ENCODE peak calls at places on chromosome 3, in eight cellular contexts. One of them, this sample, is unnamed.

GRCh38 chr3:180693656-180694055 is 14.4 kb upstream of the CCDC39 start:
- DNase-seq in GM12891: no peak
- DNase-seq in T-helper 1 cell: no peak
- DNase-seq in endothelial cell: no peak
- DNase-seq in germinal center: no peak
- DNase-seq in COR-L47: no peak
- DNase-seq in sciatic nerve: no peak
- DNase-seq in stimulated activated CD8-positive, alpha-beta memory T cell treated with anti-CD3 and anti-CD28 coated beads, Interleukin-4, amount 100 ng/mL, for 1 hour: no peak
- DNase-seq in this sample: no peak

GRCh38 chr3:126970101-126970500 is 12.8 kb upstream of the PLXNA1 start:
- DNase-seq in T-helper 1 cell: no peak
- DNase-seq in sciatic nerve: no peak
- DNase-seq in germinal center: no peak
- DNase-seq in endothelial cell: no peak
- DNase-seq in stimulated activated CD8-positive, alpha-beta memory T cell treated with anti-CD3 and anti-CD28 coated beads, Interleukin-4, amount 100 ng/mL, for 1 hour: no peak
- DNase-seq in GM12891: no peak
- DNase-seq in COR-L47: no peak
- DNase-seq in this sample: no peak

GRCh38 chr3:9911863-9912262 is 5.0 kb upstream of the IL17RC start:
- DNase-seq in stimulated activated CD8-positive, alpha-beta memory T cell treated with anti-CD3 and anti-CD28 coated beads, Interleukin-4, amount 100 ng/mL, for 1 hour: no peak
- DNase-seq in endothelial cell: no peak
- DNase-seq in T-helper 1 cell: no peak
- DNase-seq in COR-L47: no peak
- DNase-seq in germinal center: no peak
- DNase-seq in GM12891: no peak
- DNase-seq in sciatic nerve: no peak
- DNase-seq in this sample: no peak

GRCh38 chr3:77042892-77043291 is 3.0 kb downstream of the ROBO2 start:
- DNase-seq in T-helper 1 cell: no peak
- DNase-seq in COR-L47: peak; percentile 12
- DNase-seq in sciatic nerve: no peak
- DNase-seq in germinal center: no peak
- DNase-seq in GM12891: no peak
- DNase-seq in stimulated activated CD8-positive, alpha-beta memory T cell treated with anti-CD3 and anti-CD28 coated beads, Interleukin-4, amount 100 ng/mL, for 1 hour: no peak
- DNase-seq in endothelial cell: no peak
- DNase-seq in this sample: no peak

GRCh38 chr3:32480596-32480995 is 22.1 kb downstream of the CMTM6 start:
- DNase-seq in germinal center: no peak
- DNase-seq in endothelial cell: no peak
- DNase-seq in sciatic nerve: no peak
- DNase-seq in stimulated activated CD8-positive, alpha-beta memory T cell treated with anti-CD3 and anti-CD28 coated beads, Interleukin-4, amount 100 ng/mL, for 1 hour: no peak
- DNase-seq in GM12891: no peak
- DNase-seq in T-helper 1 cell: no peak
- DNase-seq in COR-L47: no peak
- DNase-seq in this sample: no peak

GRCh38 chr3:153290278-153291015 is 128.4 kb downstream of the RAP2B start:
- DNase-seq in T-helper 1 cell: peak; percentile 18
- DNase-seq in endothelial cell: no peak
- DNase-seq in GM12891: no peak
- DNase-seq in germinal center: no peak
- DNase-seq in sciatic nerve: no peak
- DNase-seq in COR-L47: no peak
- DNase-seq in stimulated activated CD8-positive, alpha-beta memory T cell treated with anti-CD3 and anti-CD28 coated beads, Interleukin-4, amount 100 ng/mL, for 1 hour: no peak
- DNase-seq in this sample: peak; percentile 57

GRCh38 chr3:61628636-61629035 is 67.3 kb downstream of the PTPRG start:
- DNase-seq in endothelial cell: no peak
- DNase-seq in GM12891: no peak
- DNase-seq in stimulated activated CD8-positive, alpha-beta memory T cell treated with anti-CD3 and anti-CD28 coated beads, Interleukin-4, amount 100 ng/mL, for 1 hour: no peak
- DNase-seq in sciatic nerve: no peak
- DNase-seq in COR-L47: no peak
- DNase-seq in T-helper 1 cell: no peak
- DNase-seq in germinal center: no peak
- DNase-seq in this sample: no peak

GRCh38 chr3:37800022-37800493 is 61.6 kb upstream of the CTDSPL start:
- DNase-seq in endothelial cell: no peak
- DNase-seq in COR-L47: no peak
- DNase-seq in T-helper 1 cell: no peak
- DNase-seq in sciatic nerve: no peak
- DNase-seq in GM12891: no peak
- DNase-seq in stimulated activated CD8-positive, alpha-beta memory T cell treated with anti-CD3 and anti-CD28 coated beads, Interleukin-4, amount 100 ng/mL, for 1 hour: no peak
- DNase-seq in germinal center: no peak
- DNase-seq in this sample: peak; percentile 90

GRCh38 chr3:63130625-63131024 is 147.5 kb upstream of the SYNPR start:
- DNase-seq in germinal center: no peak
- DNase-seq in GM12891: no peak
- DNase-seq in COR-L47: no peak
- DNase-seq in sciatic nerve: no peak
- DNase-seq in stimulated activated CD8-positive, alpha-beta memory T cell treated with anti-CD3 and anti-CD28 coated beads, Interleukin-4, amount 100 ng/mL, for 1 hour: no peak
- DNase-seq in endothelial cell: no peak
- DNase-seq in T-helper 1 cell: no peak
- DNase-seq in this sample: no peak

GRCh38 chr3:42906085-42906904 is at the start of gene ZNF662:
- DNase-seq in endothelial cell: no peak
- DNase-seq in COR-L47: no peak
- DNase-seq in germinal center: no peak
- DNase-seq in sciatic nerve: peak; percentile 75
- DNase-seq in T-helper 1 cell: no peak
- DNase-seq in GM12891: no peak
- DNase-seq in stimulated activated CD8-positive, alpha-beta memory T cell treated with anti-CD3 and anti-CD28 coated beads, Interleukin-4, amount 100 ng/mL, for 1 hour: no peak
- DNase-seq in this sample: peak; percentile 50

GRCh38 chr3:66822059-66823009 is 175.8 kb upstream of the KBTBD8 start:
- DNase-seq in sciatic nerve: peak; percentile 68
- DNase-seq in GM12891: peak; percentile 32
- DNase-seq in stimulated activated CD8-positive, alpha-beta memory T cell treated with anti-CD3 and anti-CD28 coated beads, Interleukin-4, amount 100 ng/mL, for 1 hour: peak; percentile 6
- DNase-seq in germinal center: peak; percentile 62
- DNase-seq in endothelial cell: peak; percentile 82
- DNase-seq in COR-L47: peak; percentile 11
- DNase-seq in T-helper 1 cell: peak; percentile 52
- DNase-seq in this sample: peak; percentile 41

GRCh38 chr3:185878920-185879319 is 54.1 kb upstream of the IGF2BP2 start:
- DNase-seq in GM12891: no peak
- DNase-seq in germinal center: no peak
- DNase-seq in endothelial cell: no peak
- DNase-seq in T-helper 1 cell: no peak
- DNase-seq in sciatic nerve: no peak
- DNase-seq in stimulated activated CD8-positive, alpha-beta memory T cell treated with anti-CD3 and anti-CD28 coated beads, Interleukin-4, amount 100 ng/mL, for 1 hour: no peak
- DNase-seq in COR-L47: no peak
- DNase-seq in this sample: peak; percentile 83

GRCh38 chr3:105440113-105440512 is 73.4 kb downstream of the ALCAM start:
- DNase-seq in T-helper 1 cell: no peak
- DNase-seq in germinal center: no peak
- DNase-seq in sciatic nerve: no peak
- DNase-seq in stimulated activated CD8-positive, alpha-beta memory T cell treated with anti-CD3 and anti-CD28 coated beads, Interleukin-4, amount 100 ng/mL, for 1 hour: no peak
- DNase-seq in GM12891: no peak
- DNase-seq in COR-L47: no peak
- DNase-seq in endothelial cell: no peak
- DNase-seq in this sample: no peak

GRCh38 chr3:197589545-197589944 is 33.8 kb upstream of the BDH1 start:
- DNase-seq in sciatic nerve: no peak
- DNase-seq in COR-L47: no peak
- DNase-seq in endothelial cell: no peak
- DNase-seq in T-helper 1 cell: no peak
- DNase-seq in stimulated activated CD8-positive, alpha-beta memory T cell treated with anti-CD3 and anti-CD28 coated beads, Interleukin-4, amount 100 ng/mL, for 1 hour: no peak
- DNase-seq in germinal center: no peak
- DNase-seq in GM12891: no peak
- DNase-seq in this sample: no peak

GRCh38 chr3:37456270-37456708 is 281.9 kb upstream of the LRRFIP2 start:
- DNase-seq in sciatic nerve: no peak
- DNase-seq in germinal center: no peak
- DNase-seq in COR-L47: no peak
- DNase-seq in GM12891: no peak
- DNase-seq in endothelial cell: no peak
- DNase-seq in T-helper 1 cell: no peak
- DNase-seq in stimulated activated CD8-positive, alpha-beta memory T cell treated with anti-CD3 and anti-CD28 coated beads, Interleukin-4, amount 100 ng/mL, for 1 hour: no peak
- DNase-seq in this sample: peak; percentile 52

GRCh38 chr3:23611737-23612295 is 193.9 kb upstream of the UBE2E1 start:
- DNase-seq in endothelial cell: no peak
- DNase-seq in sciatic nerve: peak; percentile 83
- DNase-seq in GM12891: no peak
- DNase-seq in germinal center: no peak
- DNase-seq in T-helper 1 cell: no peak
- DNase-seq in COR-L47: no peak
- DNase-seq in stimulated activated CD8-positive, alpha-beta memory T cell treated with anti-CD3 and anti-CD28 coated beads, Interleukin-4, amount 100 ng/mL, for 1 hour: no peak
- DNase-seq in this sample: peak; percentile 76

GRCh38 chr3:76760336-76760735 is 279.6 kb upstream of the ROBO2 start:
- DNase-seq in sciatic nerve: no peak
- DNase-seq in COR-L47: no peak
- DNase-seq in T-helper 1 cell: no peak
- DNase-seq in endothelial cell: no peak
- DNase-seq in GM12891: no peak
- DNase-seq in germinal center: no peak
- DNase-seq in stimulated activated CD8-positive, alpha-beta memory T cell treated with anti-CD3 and anti-CD28 coated beads, Interleukin-4, amount 100 ng/mL, for 1 hour: no peak
- DNase-seq in this sample: no peak

GRCh38 chr3:105958237-105959000 is 89.6 kb upstream of the CBLB start:
- DNase-seq in germinal center: no peak
- DNase-seq in GM12891: no peak
- DNase-seq in sciatic nerve: no peak
- DNase-seq in COR-L47: no peak
- DNase-seq in T-helper 1 cell: no peak
- DNase-seq in endothelial cell: no peak
- DNase-seq in stimulated activated CD8-positive, alpha-beta memory T cell treated with anti-CD3 and anti-CD28 coated beads, Interleukin-4, amount 100 ng/mL, for 1 hour: no peak
- DNase-seq in this sample: peak; percentile 78

GRCh38 chr3:43872901-43873300 is 182.2 kb downstream of the ABHD5 start:
- DNase-seq in COR-L47: no peak
- DNase-seq in endothelial cell: no peak
- DNase-seq in sciatic nerve: no peak
- DNase-seq in GM12891: no peak
- DNase-seq in germinal center: no peak
- DNase-seq in T-helper 1 cell: no peak
- DNase-seq in stimulated activated CD8-positive, alpha-beta memory T cell treated with anti-CD3 and anti-CD28 coated beads, Interleukin-4, amount 100 ng/mL, for 1 hour: no peak
- DNase-seq in this sample: peak; percentile 46

GRCh38 chr3:81658322-81658997 is 103.0 kb downstream of the GBE1 start:
- DNase-seq in GM12891: no peak
- DNase-seq in COR-L47: no peak
- DNase-seq in stimulated activated CD8-positive, alpha-beta memory T cell treated with anti-CD3 and anti-CD28 coated beads, Interleukin-4, amount 100 ng/mL, for 1 hour: no peak
- DNase-seq in sciatic nerve: no peak
- DNase-seq in germinal center: no peak
- DNase-seq in endothelial cell: no peak
- DNase-seq in T-helper 1 cell: no peak
- DNase-seq in this sample: no peak

GRCh38 chr3:56131976-56132590 is 336.2 kb downstream of the ERC2 start:
- DNase-seq in GM12891: no peak
- DNase-seq in endothelial cell: no peak
- DNase-seq in sciatic nerve: no peak
- DNase-seq in germinal center: no peak
- DNase-seq in T-helper 1 cell: peak; percentile 20
- DNase-seq in COR-L47: no peak
- DNase-seq in stimulated activated CD8-positive, alpha-beta memory T cell treated with anti-CD3 and anti-CD28 coated beads, Interleukin-4, amount 100 ng/mL, for 1 hour: no peak
- DNase-seq in this sample: peak; percentile 59